ENCODE peak calls at places on chromosomes 6 and 20, in six cellular contexts. U is fibroblast of the aortic adventitia, X is tibial artery, S is hepatocyte, R is OCI-LY7, I is psoas muscle. M is an unnamed sample.

GRCh38 chr6:75393806-75394205 is 99.8 kb downstream of the FILIP1 start:
- DNase-seq in U (no peak), X (no peak), S (no peak), R (no peak), I (no peak), M (no peak)

GRCh38 chr6:77880501-77880900 is 227.7 kb downstream of the MEI4 start:
- DNase-seq in U (no peak), X (no peak), S (peak), R (no peak), I (no peak), M (no peak)

GRCh38 chr6:113128020-113128419 is 729.1 kb upstream of the MARCKS start:
- DNase-seq in U (no peak), X (no peak), S (no peak), R (no peak), I (no peak), M (no peak)

GRCh38 chr6:151437401-151437800 is 14.5 kb downstream of the RMND1 start:
- DNase-seq in U (peak), X (no peak), S (no peak), R (no peak), I (no peak), M (no peak)

GRCh38 chr6:36544228-36544627 is 3.1 kb downstream of the STK38 start:
- DNase-seq in U (peak), X (no peak), S (no peak), R (no peak), I (no peak), M (no peak)

GRCh38 chr6:10437891-10438290 is 23.0 kb upstream of the TFAP2A start:
- DNase-seq in U (no peak), X (no peak), S (no peak), R (no peak), I (no peak), M (no peak)

GRCh38 chr6:105536961-105537360 is 134.1 kb upstream of the PREP start:
- DNase-seq in U (no peak), X (no peak), S (no peak), R (no peak), I (no peak), M (no peak)

GRCh38 chr6:71209626-71210025 is 79.0 kb upstream of the OGFRL1 start:
- DNase-seq in U (no peak), X (no peak), S (no peak), R (no peak), I (no peak), M (peak)

GRCh38 chr6:138038148-138038870 is 68.9 kb downstream of the PERP start:
- DNase-seq in U (no peak), X (no peak), S (no peak), R (no peak), I (no peak), M (no peak)

GRCh38 chr6:160285541-160286105 is 27.0 kb upstream of the SLC22A2 start:
- DNase-seq in U (no peak), X (no peak), S (no peak), R (no peak), I (no peak), M (no peak)

GRCh38 chr20:29740951-29741593 is 1516.4 kb upstream of the DEFB115 start:
- DNase-seq in U (no peak), X (no peak), S (no peak), R (no peak), I (no peak), M (no peak)

GRCh38 chr6:115680621-115681020 is 380.1 kb downstream of the FRK start:
- DNase-seq in U (no peak), X (no peak), S (no peak), R (no peak), I (no peak), M (no peak)

GRCh38 chr6:115681978-115682775 is 378.5 kb downstream of the FRK start:
- DNase-seq in U (no peak), X (no peak), S (no peak), R (no peak), I (no peak), M (no peak)
- TF ChIP-seq CTCF in U (no peak), X (no peak), S (no peak), R (no peak), I (no peak), M (no peak)

DNA sequence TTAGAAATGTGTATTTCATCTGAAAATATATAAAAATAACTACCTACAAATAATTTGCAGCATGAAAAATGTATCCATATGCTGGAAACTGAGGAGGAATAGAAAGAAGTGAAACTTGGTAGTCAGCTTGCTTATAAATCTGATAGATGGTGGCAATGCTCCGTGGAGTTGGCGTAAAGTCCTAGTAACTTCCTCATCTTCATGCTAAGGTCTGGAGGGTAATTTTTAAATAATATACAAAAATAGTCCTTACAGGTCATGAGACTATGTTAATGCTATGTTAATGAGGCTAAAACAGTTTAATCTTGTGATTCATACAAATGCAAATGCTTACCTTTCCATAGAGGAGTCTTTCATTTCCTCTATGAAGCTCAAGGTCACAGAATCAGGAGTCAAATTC is 9.3 kb upstream of the CRIP3 start:
- DNase-seq in U (no peak), X (no peak), S (no peak), R (no peak), I (no peak), M (no peak)
- H3K4me3 ChIP-seq in U (no peak), X (no peak), S (no peak), R (no peak), I (no peak), M (no peak)

GRCh38 chr6:17505062-17505476 is 95.0 kb upstream of the FAM8A1 start:
- DNase-seq in U (peak), X (no peak), S (no peak), R (peak), I (no peak), M (no peak)
- TF ChIP-seq CTCF in U (peak), X (no peak), S (peak), R (peak), I (peak), M (peak)

DNA sequence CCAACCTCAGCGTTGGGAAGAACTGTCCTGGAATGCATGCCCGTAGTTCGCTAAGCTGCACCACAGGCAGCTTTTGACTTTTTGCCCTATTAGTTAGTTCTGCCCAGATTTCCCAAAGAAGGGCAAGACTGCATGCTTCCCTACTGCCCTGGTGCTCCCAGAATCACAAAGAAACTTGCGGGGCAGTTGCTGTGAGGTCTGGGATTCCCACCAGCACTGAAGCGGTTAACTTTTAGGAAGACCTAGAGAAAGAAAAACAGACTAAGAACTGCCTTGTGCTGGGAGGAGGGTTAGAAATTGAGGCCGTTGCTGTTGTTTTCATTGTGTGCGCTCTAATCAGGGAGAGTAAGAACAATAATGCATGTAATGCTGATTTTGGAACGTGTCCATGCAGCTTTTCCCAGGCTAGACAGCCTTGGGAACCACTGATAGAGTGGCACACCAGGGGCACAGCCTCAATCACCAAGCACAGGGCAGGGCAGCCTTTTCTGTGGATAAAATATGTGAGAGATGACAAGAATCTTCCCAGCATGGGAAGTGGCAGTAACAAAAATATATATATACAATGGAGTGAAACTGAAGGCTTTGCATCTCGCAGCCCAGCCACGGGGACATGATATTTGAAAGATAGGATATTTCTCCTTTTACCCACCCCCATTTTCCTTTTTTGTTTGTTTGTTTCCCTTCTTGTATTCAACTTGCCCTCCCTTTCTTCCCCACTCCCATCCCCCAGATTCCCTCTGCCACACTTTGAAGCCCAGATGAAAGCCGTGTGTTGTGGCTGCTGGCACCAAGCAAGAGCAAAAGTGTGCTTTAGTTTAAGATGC is 137.6 kb upstream of the HEY2 start:
- DNase-seq in U (peak), X (peak), S (no peak), R (no peak), I (no peak), M (no peak)
- H3K4me3 ChIP-seq in U (peak), X (peak), S (no peak), R (no peak), I (peak), M (no peak)

GRCh38 chr6:19210849-19211590 is 626.1 kb upstream of the ID4 start:
- DNase-seq in U (no peak), X (no peak), S (peak), R (peak), I (no peak), M (no peak)
- TF ChIP-seq CTCF in U (no peak), X (no peak), S (peak), R (peak), I (peak), M (peak)

GRCh38 chr6:117118490-117118889 is 146.9 kb upstream of the VGLL2 start:
- DNase-seq in U (no peak), X (no peak), S (no peak), R (no peak), I (no peak), M (no peak)
- H3K4me3 ChIP-seq in U (no peak), X (no peak), S (no peak), R (no peak), I (no peak), M (no peak)

M was measured in LNCaP clone FGC.